ENCODE peak calls at places on chromosomes 4 and X, in nine cellular contexts. I, J, T, N, K, C, Q, G and R are unnamed samples.

GRCh38 chr4:8547108-8547911 is 32.9 kb upstream of the GPR78 start:
- DNase-seq in G (no peak), N (no peak), J (peak; percentile 83), T (no peak), I (peak; percentile 60), Q (no peak), K (no peak), C (peak; percentile 67), R (no peak)

GRCh38 chr4:99809326-99809725 is 7.3 kb upstream of the DAPP1 start:
- DNase-seq in G (no peak), Q (no peak), K (no peak), T (no peak), J (no peak), N (no peak), I (no peak), C (no peak), R (no peak)

GRCh38 chrX:139058831-139059495 is 347.4 kb upstream of the FGF13 start:
- DNase-seq in I (no peak), T (peak; percentile 52), K (no peak), N (no peak), G (no peak), J (peak; percentile 78), C (no peak), Q (no peak), R (no peak)

GRCh38 chr4:5378002-5378401 is 326.7 kb downstream of the STK32B start:
- DNase-seq in C (no peak), I (peak; percentile 19), J (no peak), Q (no peak), N (no peak), T (no peak), K (no peak), G (peak; percentile 24), R (no peak)

GRCh38 chr4:121217385-121217784 is 53.3 kb upstream of the TNIP3 start:
- DNase-seq in C (no peak), I (peak; percentile 88), Q (peak; percentile 13), G (no peak), J (no peak), T (no peak), N (no peak), K (peak; percentile 51), R (no peak)

GRCh38 chr4:93178279-93178678 is 650.3 kb upstream of the ATOH1 start:
- DNase-seq in C (no peak), J (no peak), I (no peak), Q (no peak), N (no peak), G (no peak), T (no peak), K (no peak), R (no peak)

GRCh38 chr4:40881096-40881495 is 131.3 kb downstream of the NSUN7 start:
- DNase-seq in J (no peak), I (no peak), Q (no peak), N (no peak), G (no peak), K (no peak), T (no peak), C (no peak), R (no peak)

GRCh38 chr4:6049972-6050371 is 31.7 kb upstream of the C4orf50 start:
- DNase-seq in N (no peak), Q (no peak), C (no peak), T (no peak), K (no peak), J (no peak), I (no peak), G (no peak), R (no peak)

GRCh38 chr4:15738877-15739276 is 36.0 kb downstream of the BST1 start:
- DNase-seq in N (no peak), Q (no peak), J (no peak), C (no peak), K (no peak), T (peak; percentile 31), G (no peak), I (peak; percentile 51), R (no peak)

GRCh38 chrX:129634541-129634940 is 20.2 kb downstream of the APLN start:
- DNase-seq in C (no peak), I (no peak), G (no peak), J (no peak), N (no peak), K (no peak), T (no peak), Q (no peak), R (no peak)

GRCh38 chr4:15809058-15809457 is 30.9 kb downstream of the CD38 start:
- DNase-seq in G (no peak), I (no peak), J (no peak), Q (no peak), C (peak; percentile 50), N (no peak), T (no peak), K (no peak), R (no peak)

GRCh38 chr4:8267077-8267476 is 2.5 kb upstream of the HTRA3 start:
- DNase-seq in G (peak; percentile 67), Q (no peak), N (peak; percentile 66), J (peak; percentile 52), T (peak; percentile 22), I (peak; percentile 60), K (no peak), C (peak; percentile 82), R (peak; percentile 74)

GRCh38 chrX:25191403-25191802 is 175.6 kb upstream of the ARX start:
- DNase-seq in Q (no peak), G (no peak), K (no peak), I (no peak), C (no peak), T (no peak), N (peak; percentile 10), J (no peak), R (no peak)

GRCh38 chrX:9988762-9989161 is 21.6 kb downstream of the CLDN34 start:
- DNase-seq in N (no peak), C (no peak), I (peak; percentile 45), T (peak; percentile 9), K (no peak), Q (no peak), J (peak; percentile 10), G (no peak), R (no peak)

GRCh38 chr4:2607822-2608221 is 71.4 kb downstream of the FAM193A start:
- DNase-seq in I (no peak), T (no peak), C (no peak), Q (no peak), K (no peak), N (no peak), G (no peak), J (no peak), R (no peak)

GRCh38 chrX:141924293-141924692 is 20.6 kb downstream of the MAGEC1 start:
- DNase-seq in C (no peak), J (no peak), N (no peak), K (no peak), G (no peak), T (no peak), Q (no peak), I (no peak), R (no peak)

GRCh38 chr4:37447886-37448285 is 203.3 kb downstream of the NWD2 start:
- DNase-seq in J (peak; percentile 28), C (no peak), Q (no peak), G (no peak), K (no peak), N (no peak), I (no peak), T (no peak), R (no peak)

GRCh38 chr4:46894841-46895240 is 14.2 kb downstream of the COX7B2 start:
- DNase-seq in T (no peak), Q (no peak), G (no peak), C (no peak), N (no peak), J (no peak), K (no peak), I (peak; percentile 3), R (no peak)

GRCh38 chr4:15077969-15078368 is 75.7 kb downstream of the CPEB2 start:
- DNase-seq in Q (peak; percentile 65), N (no peak), I (peak; percentile 97), C (no peak), T (peak; percentile 74), G (no peak), J (peak; percentile 85), K (no peak), R (no peak)

GRCh38 chr4:17865866-17866363 is 55.1 kb downstream of the NCAPG start:
- DNase-seq in K (no peak), C (no peak), J (peak; percentile 9), T (no peak), I (no peak), N (no peak), G (no peak), Q (no peak), R (no peak)

GRCh38 chr4:123526511-123526910 is 129.9 kb downstream of the SPRY1 start:
- DNase-seq in I (no peak), K (no peak), J (no peak), C (no peak), T (no peak), Q (no peak), G (no peak), N (no peak), R (no peak)
- TF ChIP-seq CTCF in I (no peak), K (no peak), J (no peak), C (no peak), T (no peak), Q (no peak), G (no peak), N (no peak), R (no peak)

DNA sequence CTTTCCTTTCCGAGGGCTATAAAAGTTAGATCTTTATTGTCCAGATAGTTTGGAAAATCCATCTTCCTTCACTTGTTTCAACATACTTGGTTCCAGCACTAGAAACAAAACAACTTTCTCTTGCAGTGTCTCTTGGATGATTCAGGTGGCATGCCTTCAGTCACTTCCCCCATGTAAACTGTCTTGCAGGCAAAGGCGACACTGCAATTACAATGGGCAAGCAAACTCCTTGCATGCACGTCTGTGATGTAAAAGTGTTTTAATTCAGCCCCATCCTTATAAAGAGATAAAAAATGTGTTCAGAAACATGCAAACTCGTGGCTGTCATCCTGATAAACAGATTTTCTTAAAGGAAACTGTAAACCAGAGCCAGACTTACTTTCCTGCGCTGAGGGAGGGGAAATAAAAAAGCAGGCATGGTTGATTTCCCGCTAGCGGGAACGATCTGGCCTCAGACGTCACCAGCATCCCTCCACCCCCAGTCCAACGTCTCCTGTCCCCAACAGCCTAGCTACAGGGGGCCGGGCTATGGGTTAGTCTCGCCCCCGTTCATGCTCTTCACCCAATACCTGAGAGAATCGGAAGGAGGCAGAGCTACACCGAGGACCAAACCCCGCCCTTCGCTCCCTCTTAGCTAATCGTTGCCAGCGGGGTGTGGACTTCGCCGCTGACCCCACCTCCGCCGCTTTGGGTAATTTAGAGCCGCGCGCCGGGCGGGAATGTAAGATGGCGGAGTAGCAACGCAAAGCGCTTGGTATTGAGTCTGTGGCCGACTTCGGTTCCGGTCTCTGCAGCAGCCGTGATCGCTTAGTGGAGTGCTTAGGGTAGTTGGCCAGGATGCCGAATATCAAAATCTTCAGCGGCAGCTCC is at the start of gene PRPS1:
- DNase-seq in Q (peak; percentile 75), T (peak; percentile 95), I (peak; percentile 94), N (peak; percentile 89), G (peak; percentile 84), C (peak; percentile 89), K (peak; percentile 77), J (peak; percentile 87), R (peak; percentile 90)
- TF ChIP-seq CTCF in Q (no peak), T (no peak), I (no peak), N (no peak), G (peak; percentile 26), C (no peak), K (no peak), J (no peak), R (no peak)

GRCh38 chr4:131459430-131460101 is 1689.5 kb upstream of the PCDH10 start:
- DNase-seq in J (no peak), K (no peak), Q (no peak), T (no peak), C (no peak), I (peak; percentile 19), G (no peak), N (no peak), R (peak; percentile 1)
- TF ChIP-seq CTCF in J (no peak), K (no peak), Q (no peak), T (no peak), C (no peak), I (no peak), G (no peak), N (no peak), R (no peak)

GRCh38 chrX:103629295-103630170 is 758 bp downstream of the TCEAL1 start:
- DNase-seq in Q (peak; percentile 20), T (peak; percentile 79), C (peak; percentile 32), G (peak; percentile 43), I (peak; percentile 73), J (peak; percentile 46), K (peak; percentile 35), N (peak; percentile 70), R (peak; percentile 65)
- TF ChIP-seq CTCF in Q (peak; percentile 64), T (peak; percentile 65), C (peak; percentile 27), G (peak; percentile 51), I (peak; percentile 63), J (peak; percentile 28), K (peak; percentile 74), N (peak; percentile 18), R (peak; percentile 43)